ENCODE peak calls at places on chromosomes 3 and 15, in eight cellular contexts. A, V, B, W, M, T, E and Q are unnamed samples.
A peak's percentile ranks its signal among the peaks of the same experiment; 100 is the strongest.

GRCh38 chr3:167694121-167694520 is 40.4 kb upstream of the WDR49 start:
- DNase-seq in A (no peak), V (no peak), B (no peak), W (no peak), M (no peak), T (no peak), E (no peak), Q (no peak)

GRCh38 chr3:141557961-141558706 is 71.3 kb downstream of the RASA2 start:
- DNase-seq in A (no peak), V (no peak), B (no peak), W (no peak), M (no peak), T (no peak), E (no peak), Q (no peak)

GRCh38 chr3:197344582-197345318 is 46.3 kb upstream of the DLG1 start:
- DNase-seq in A (no peak), V (no peak), B (no peak), W (no peak), M (no peak), T (no peak), E (no peak), Q (no peak)

GRCh38 chr3:481680-482079 is 285.1 kb downstream of the CHL1 start:
- DNase-seq in A (no peak), V (no peak), B (no peak), W (no peak), M (no peak), T (peak; percentile 42), E (no peak), Q (no peak)

GRCh38 chr3:101066776-101067175 is 73.6 kb upstream of the ABI3BP start:
- DNase-seq in A (no peak), V (peak; percentile 61), B (no peak), W (peak; percentile 51), M (no peak), T (peak; percentile 74), E (no peak), Q (no peak)

GRCh38 chr3:64196236-64196929 is 28.9 kb downstream of the PRICKLE2 start:
- DNase-seq in A (no peak), V (no peak), B (no peak), W (no peak), M (no peak), T (no peak), E (no peak), Q (no peak)

GRCh38 chr15:41655716-41656115 is 4.5 kb upstream of the MGA start:
- DNase-seq in A (no peak), V (no peak), B (no peak), W (no peak), M (no peak), T (no peak), E (no peak), Q (no peak)

GRCh38 chr15:41513282-41514227 is at the start of gene LTK:
- DNase-seq in A (peak; percentile 24), V (no peak), B (no peak), W (no peak), M (no peak), T (peak; percentile 22), E (no peak), Q (no peak)

GRCh38 chr15:70185251-70185711 is 87.6 kb upstream of the TLE3 start:
- DNase-seq in A (no peak), V (no peak), B (no peak), W (peak; percentile 61), M (no peak), T (no peak), E (no peak), Q (no peak)

GRCh38 chr3:143243686-143244085 is 124.1 kb downstream of the CHST2 start:
- DNase-seq in A (no peak), V (no peak), B (no peak), W (no peak), M (no peak), T (no peak), E (no peak), Q (no peak)

GRCh38 chr3:75295013-75295412 is 369.1 kb upstream of the FRG2C start:
- DNase-seq in A (no peak), V (no peak), B (no peak), W (no peak), M (no peak), T (no peak), E (no peak), Q (no peak)

GRCh38 chr3:161349529-161350278 is 21.6 kb downstream of the SPTSSB start:
- DNase-seq in A (peak; percentile 62), V (peak; percentile 98), B (no peak), W (no peak), M (peak; percentile 78), T (peak; percentile 91), E (peak; percentile 32), Q (peak; percentile 98)

GRCh38 chr3:133379926-133380325 is 19.9 kb upstream of the BFSP2 start:
- DNase-seq in A (no peak), V (no peak), B (no peak), W (peak; percentile 38), M (no peak), T (no peak), E (no peak), Q (no peak)

GRCh38 chr3:191762323-191762960 is 301.5 kb downstream of the PYDC2 start:
- DNase-seq in A (no peak), V (peak; percentile 67), B (no peak), W (no peak), M (no peak), T (peak; percentile 61), E (no peak), Q (no peak)

GRCh38 chr3:64187065-64187959 is 38.0 kb downstream of the PRICKLE2 start:
- DNase-seq in A (no peak), V (peak; percentile 92), B (no peak), W (peak; percentile 85), M (peak; percentile 84), T (peak; percentile 96), E (no peak), Q (peak; percentile 86)

GRCh38 chr3:137110392-137110996 is 152.7 kb downstream of the IL20RB start:
- DNase-seq in A (no peak), V (peak; percentile 11), B (no peak), W (no peak), M (no peak), T (peak; percentile 57), E (peak; percentile 14), Q (no peak)

GRCh38 chr3:186070996-186071395 is 37.9 kb downstream of the ETV5 start:
- DNase-seq in A (no peak), V (no peak), B (no peak), W (no peak), M (no peak), T (no peak), E (no peak), Q (no peak)

GRCh38 chr15:52294881-52295420 is 653 bp downstream of the MYO5C start:
- DNase-seq in A (no peak), V (no peak), B (no peak), W (no peak), M (no peak), T (peak; percentile 13), E (no peak), Q (no peak)

GRCh38 chr15:42919794-42920280 is 741 bp downstream of the TTBK2 start:
- DNase-seq in A (peak; percentile 25), V (peak; percentile 54), B (no peak), W (peak; percentile 67), M (no peak), T (peak; percentile 77), E (peak; percentile 31), Q (no peak)

DNA sequence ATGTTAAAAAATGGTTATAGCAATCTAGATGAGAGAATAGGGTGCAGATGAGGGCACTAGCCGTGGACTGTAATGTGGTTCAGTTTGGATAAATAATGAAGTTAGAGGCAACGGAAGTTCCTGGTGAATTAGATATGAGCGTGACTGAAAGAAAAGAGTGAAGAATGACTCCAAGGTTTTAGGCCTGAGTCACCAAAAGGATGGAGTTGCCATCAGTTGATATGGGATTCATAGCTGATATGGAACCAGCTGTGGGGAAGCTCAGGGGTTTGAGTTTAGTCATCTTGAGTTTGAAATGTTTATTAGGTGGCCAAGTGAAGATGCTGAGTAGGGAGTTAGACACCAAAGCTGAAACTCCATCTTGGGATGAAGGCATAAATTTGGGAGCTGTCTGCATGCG is 66.1 kb downstream of the SSR3 start:
- DNase-seq in A (no peak), V (no peak), B (no peak), W (no peak), M (no peak), T (peak; percentile 69), E (no peak), Q (no peak)
- H3K27ac ChIP-seq in A (no peak overlapping the region), V (no peak overlapping the region), B (no peak overlapping the region), W (no peak overlapping the region), M (no peak overlapping the region), T (peak overlapping the region; percentile 86), E (no peak overlapping the region), Q (no peak overlapping the region)

GRCh38 chr15:60346653-60347052 is 51.1 kb downstream of the ANXA2 start:
- DNase-seq in A (no peak), V (no peak), B (no peak), W (no peak), M (peak; percentile 9), T (no peak), E (no peak), Q (no peak)
- H3K27ac ChIP-seq in A (no peak overlapping the region), V (no peak overlapping the region), B (no peak overlapping the region), W (no peak overlapping the region), M (no peak overlapping the region), T (peak overlapping the region; percentile 60), E (no peak overlapping the region), Q (peak overlapping the region; percentile 54)

DNA sequence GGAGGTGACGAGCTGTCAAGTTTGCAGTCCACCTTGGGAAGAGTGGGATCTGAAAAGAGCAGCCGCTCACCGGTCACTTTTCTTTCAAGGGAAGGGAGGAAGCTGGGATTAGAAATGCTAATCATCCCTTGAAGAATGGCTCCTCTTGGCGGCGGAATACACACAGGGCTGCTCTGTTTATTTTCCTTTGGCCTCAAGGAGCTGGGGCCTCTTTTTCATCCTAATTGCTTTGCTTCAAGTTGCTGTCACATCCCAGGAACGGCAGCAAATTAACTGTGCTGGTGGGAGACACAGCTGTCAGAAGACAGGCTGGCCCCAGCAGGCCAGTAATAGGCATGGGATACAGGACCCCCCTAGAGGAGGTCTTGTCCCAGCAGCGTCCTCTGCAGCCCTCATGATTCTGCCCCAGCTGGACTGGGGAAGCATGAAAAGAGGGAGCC is 6.7 kb downstream of the KBTBD13 start:
- DNase-seq in A (no peak), V (no peak), B (no peak), W (no peak), M (no peak), T (no peak), E (no peak), Q (no peak)
- H3K27ac ChIP-seq in A (no peak overlapping the region), V (no peak overlapping the region), B (no peak overlapping the region), W (no peak overlapping the region), M (no peak overlapping the region), T (no peak overlapping the region), E (no peak overlapping the region), Q (no peak overlapping the region)

GRCh38 chr3:31955581-31955980 is 25.5 kb downstream of the OSBPL10 start:
- DNase-seq in A (no peak), V (no peak), B (no peak), W (no peak), M (no peak), T (no peak), E (no peak), Q (no peak)

GRCh38 chr3:31959951-31960792 is 20.9 kb downstream of the OSBPL10 start:
- DNase-seq in A (no peak), V (no peak), B (no peak), W (no peak), M (no peak), T (peak; percentile 40), E (no peak), Q (no peak)

GRCh38 chr3:31957106-31957505 is 24.0 kb downstream of the OSBPL10 start:
- DNase-seq in A (no peak), V (no peak), B (no peak), W (no peak), M (no peak), T (no peak), E (no peak), Q (no peak)

GRCh38 chr3:31960793-31961431 is 20.1 kb downstream of the OSBPL10 start:
- DNase-seq in A (no peak), V (peak; percentile 69), B (no peak), W (no peak), M (no peak), T (peak; percentile 63), E (peak; percentile 18), Q (no peak)

GRCh38 chr3:31958721-31959152 is 22.3 kb downstream of the OSBPL10 start:
- DNase-seq in A (no peak), V (no peak), B (no peak), W (peak; percentile 63), M (no peak), T (no peak), E (no peak), Q (no peak)
- H3K27ac ChIP-seq in A (no peak overlapping the region), V (no peak overlapping the region), B (peak overlapping the region; percentile 81), W (peak overlapping the region; percentile 61), M (no peak overlapping the region), T (no peak overlapping the region), E (no peak overlapping the region), Q (no peak overlapping the region)